ENCODE peak calls at places on chromosomes 6 and 20, in six cellular contexts. Z is stomach, P is transverse colon, O is suprapubic skin, W is breast epithelium, N is endothelial cell of umbilical vein. L is an unnamed sample. For H3K4me1, the result is how much of the 10 kb centered on the place peaks cover.

GRCh38 chr6:87199787-87200186 is 44.4 kb downstream of the ZNF292 start:
- DNase-seq in W (no peak), Z (no peak), P (no peak), N (no peak), O (no peak), L (no peak)

GRCh38 chr20:47351643-47352331 is 4.7 kb downstream of the ZMYND8 start:
- DNase-seq in W (no peak), P (no peak), N (peak), O (no peak), Z (no peak), L (peak)

GRCh38 chr6:105781905-105782304 is 304.2 kb upstream of the PRDM1 start:
- DNase-seq in Z (no peak), N (no peak), P (no peak), O (no peak), W (no peak), L (no peak)

GRCh38 chr20:3911956-3912355 is 22.8 kb downstream of the PANK2 start:
- DNase-seq in O (no peak), P (peak), Z (peak), N (no peak), W (no peak), L (peak)

GRCh38 chr6:127381384-127381783 is 38.0 kb upstream of the ECHDC1 start:
- DNase-seq in Z (no peak), P (no peak), O (no peak), W (no peak), N (no peak), L (no peak)

GRCh38 chr6:610882-611281 is 46.0 kb downstream of the HUS1B start:
- DNase-seq in N (no peak), P (no peak), W (no peak), Z (no peak), O (no peak), L (no peak)

GRCh38 chr6:98841114-98841513 is 6.7 kb downstream of the POU3F2 start:
- DNase-seq in O (no peak), P (no peak), Z (no peak), N (no peak), W (no peak), L (no peak)

GRCh38 chr6:36590237-36590636 is 3.9 kb upstream of the SRSF3 start:
- DNase-seq in W (peak), N (no peak), O (no peak), P (no peak), Z (no peak), L (no peak)

GRCh38 chr6:6689413-6690143 is 101.1 kb downstream of the LY86 start:
- DNase-seq in P (no peak), O (no peak), N (peak), Z (no peak), W (no peak), L (no peak)

GRCh38 chr6:44700422-44700821 is 312.9 kb downstream of the CDC5L start:
- DNase-seq in Z (no peak), P (no peak), N (no peak), O (no peak), W (no peak), L (no peak)

GRCh38 chr6:12335717-12336116 is 45.6 kb downstream of the EDN1 start:
- DNase-seq in P (no peak), O (no peak), Z (no peak), W (no peak), N (no peak), L (no peak)

GRCh38 chr6:73329201-73329600 is 24.9 kb downstream of the DPPA5 start:
- DNase-seq in O (no peak), P (no peak), N (no peak), W (no peak), Z (no peak), L (no peak)

GRCh38 chr6:144661101-144661806 is 376.1 kb downstream of the UTRN start:
- DNase-seq in Z (no peak), O (no peak), P (peak), W (no peak), N (no peak), L (no peak)

GRCh38 chr20:46406986-46407670 is 713 bp upstream of the ELMO2 start:
- DNase-seq in W (peak), O (peak), N (no peak), P (peak), Z (peak), L (peak)

GRCh38 chr6:22800451-22800850 is 231.1 kb downstream of the HDGFL1 start:
- DNase-seq in N (peak), P (no peak), O (no peak), Z (no peak), W (no peak), L (no peak)

GRCh38 chr20:31840906-31841816 is 4.2 kb downstream of the FOXS1 start:
- DNase-seq in P (no peak), O (no peak), W (no peak), N (no peak), Z (no peak), L (no peak)

GRCh38 chr6:146613947-146614346 is 15.2 kb downstream of the ADGB start:
- DNase-seq in W (no peak), N (no peak), Z (no peak), O (no peak), P (no peak), L (no peak)

GRCh38 chr6:152110878-152111820 is 303.7 kb downstream of the ESR1 start:
- DNase-seq in W (no peak), P (no peak), N (no peak), Z (no peak), O (no peak), L (no peak)

GRCh38 chr20:63693079-63693974 is 3.1 kb upstream of the TNFRSF6B start:
- DNase-seq in Z (no peak), O (peak), N (no peak), W (no peak), P (no peak), L (peak)
- H3K4me1 ChIP-seq in Z (half or more), O (half or more), N (under half), W (under half), P (half or more), L (under half)

GRCh38 chr6:97465877-97466710 is 183.1 kb upstream of the MMS22L start:
- DNase-seq in Z (no peak), P (no peak), N (no peak), W (no peak), O (no peak), L (no peak)

GRCh38 chr6:97459986-97460385 is 177.0 kb upstream of the MMS22L start:
- DNase-seq in W (no peak), O (no peak), Z (no peak), N (no peak), P (no peak), L (no peak)

GRCh38 chr6:97462031-97462430 is 179.0 kb upstream of the MMS22L start:
- DNase-seq in Z (no peak), W (no peak), P (no peak), O (no peak), N (no peak), L (no peak)

GRCh38 chr6:97460394-97460793 is 177.4 kb upstream of the MMS22L start:
- DNase-seq in Z (no peak), N (no peak), P (no peak), W (no peak), O (no peak), L (no peak)

GRCh38 chr6:97462944-97463343 is 179.9 kb upstream of the MMS22L start:
- DNase-seq in P (no peak), O (no peak), Z (no peak), N (no peak), W (no peak), L (no peak)
- TF ChIP-seq POLR2AphosphoS5 in P (no peak), O (no peak), Z (no peak), N (no peak), W (no peak), L (no peak)

GRCh38 chr6:16735014-16735413 is 26.2 kb downstream of the ATXN1 start:
- DNase-seq in O (no peak), N (no peak), P (no peak), W (no peak), Z (no peak), L (no peak)
- H3K4me1 ChIP-seq in O (under half), N (under half), P (under half), W (under half), Z (under half), L (under half)

GRCh38 chr6:28480253-28480932 is 35.2 kb downstream of the GPX6 start:
- DNase-seq in N (no peak), Z (no peak), P (no peak), O (no peak), W (no peak), L (no peak)

GRCh38 chr6:28478518-28478917 is 35.2 kb upstream of the ZSCAN23 start:
- DNase-seq in Z (no peak), W (no peak), O (no peak), P (no peak), N (no peak), L (no peak)

DNA sequence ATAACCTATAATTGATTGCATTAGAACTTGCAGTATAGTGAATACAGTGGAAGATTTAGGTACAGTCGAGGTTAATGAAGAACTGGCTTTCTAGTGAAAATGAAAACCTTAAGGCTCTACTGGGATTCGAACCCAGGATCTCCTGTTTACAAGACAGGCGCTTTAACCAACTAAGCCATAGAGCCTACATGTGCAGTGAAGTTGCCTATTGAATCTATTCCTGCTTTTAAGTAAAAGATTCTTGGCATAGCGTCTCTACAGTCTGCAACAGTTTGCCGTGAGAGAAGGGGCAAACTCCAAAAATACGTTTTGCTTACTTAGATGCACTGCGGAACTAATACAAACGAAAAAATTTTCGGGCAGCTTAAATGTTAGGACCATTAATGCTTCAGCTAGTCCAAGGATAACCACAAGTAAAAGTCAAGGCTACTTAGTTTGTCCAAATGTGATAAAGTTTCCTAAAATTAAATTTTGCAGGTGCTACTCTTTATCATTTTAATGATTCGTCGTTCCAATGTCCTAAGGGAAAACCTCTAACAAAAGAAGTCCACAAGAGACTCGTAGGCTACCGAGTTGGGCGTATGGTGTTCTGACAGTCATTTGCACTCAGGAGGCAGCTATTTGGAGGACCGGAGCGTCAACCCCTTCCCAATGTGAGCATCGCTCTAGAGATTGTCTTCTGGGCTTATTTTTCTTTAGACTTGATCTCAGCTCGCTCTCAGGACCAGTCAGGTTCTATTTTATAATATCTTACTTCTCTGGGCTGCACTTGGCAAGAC is 31.3 kb upstream of the ZSCAN23 start:
- DNase-seq in P (no peak), Z (no peak), O (no peak), W (no peak), N (peak), L (no peak)
- TF ChIP-seq POLR2AphosphoS5 in P (no peak), Z (no peak), O (no peak), W (no peak), N (no peak), L (no peak)

GRCh38 chr20:13101701-13102100 is 92.9 kb downstream of the SPTLC3 start:
- DNase-seq in N (no peak), P (no peak), Z (no peak), O (no peak), W (no peak), L (no peak)

GRCh38 chr20:13101276-13101675 is 92.5 kb downstream of the SPTLC3 start:
- DNase-seq in O (no peak), P (no peak), N (no peak), W (no peak), Z (no peak), L (no peak)

GRCh38 chr20:13102237-13102636 is 93.5 kb downstream of the SPTLC3 start:
- DNase-seq in W (no peak), N (no peak), Z (no peak), P (no peak), O (no peak), L (no peak)

GRCh38 chr20:13105071-13105470 is 96.3 kb downstream of the SPTLC3 start:
- DNase-seq in P (no peak), Z (no peak), O (no peak), N (no peak), W (no peak), L (no peak)

DNA sequence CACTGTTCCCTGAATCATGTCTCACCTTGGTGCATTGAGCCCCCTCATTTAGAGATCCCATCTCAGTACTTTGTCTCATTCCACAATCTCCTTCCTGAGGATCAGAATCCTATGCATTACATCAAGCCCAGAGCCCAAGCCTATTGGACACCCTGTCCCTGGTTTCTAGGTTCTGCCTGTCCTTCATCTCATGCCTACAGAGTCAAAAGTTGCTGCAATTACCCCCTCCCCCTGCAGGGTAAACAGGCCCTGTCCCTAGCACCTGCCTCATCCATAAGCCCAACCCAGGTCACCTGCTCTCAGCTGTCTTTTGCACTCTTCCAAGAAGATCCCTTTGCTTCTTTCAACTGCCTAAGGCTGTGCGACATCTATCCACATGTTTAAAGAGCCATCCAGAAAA is 93.9 kb downstream of the SPTLC3 start:
- DNase-seq in P (peak), O (no peak), N (no peak), W (no peak), Z (no peak), L (no peak)
- H3K4me1 ChIP-seq in P (under half), O (under half), N (under half), W (under half), Z (under half), L (under half)

DNA sequence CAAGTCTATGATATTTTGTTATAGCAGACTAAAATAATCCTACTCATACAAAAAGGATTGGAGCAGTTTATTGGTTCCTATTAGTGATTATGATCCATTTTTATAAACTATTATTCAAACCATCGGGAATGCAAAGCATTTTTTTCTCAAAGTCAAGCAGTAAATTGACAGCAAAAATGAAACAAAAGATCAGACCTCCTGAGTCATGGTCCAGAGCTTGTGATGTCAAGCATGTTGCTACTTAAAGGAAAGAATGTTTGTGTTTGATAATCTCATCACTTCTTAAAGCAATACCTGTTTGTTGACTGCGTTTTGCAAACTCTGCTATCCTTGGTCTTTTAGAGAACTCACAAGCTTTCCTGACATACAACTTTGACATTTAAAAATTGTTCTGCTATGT is 204.4 kb downstream of the SAMD5 start:
- DNase-seq in P (no peak), Z (no peak), N (no peak), O (no peak), W (no peak), L (no peak)
- TF ChIP-seq POLR2AphosphoS5 in P (no peak), Z (no peak), N (no peak), O (no peak), W (no peak), L (no peak)

L was measured in spleen.